ENCODE peak calls at places on chromosomes 13 and 19, in ten cellular contexts. U is SK-N-SH; K is K562; Z is upper lobe of right lung; E is GM12878; F is cardiac muscle cell; C is body of pancreas; W is tibial nerve; N is CD8-positive, alpha-beta T cell; B is sigmoid colon. Q is an unnamed sample.

GRCh38 chr13:84139561-84140158 is 257.4 kb upstream of the SLITRK1 start:
- DNase-seq in U (no peak), K (no peak), Z (no peak), E (no peak), F (no peak), C (no peak), W (no peak), N (no peak), B (no peak), Q (no peak)

GRCh38 chr19:46913852-46914430 is 53.1 kb downstream of the ARHGAP35 start:
- DNase-seq in U (no peak), K (no peak), Z (no peak), E (peak), F (no peak), C (no peak), W (no peak), N (no peak), B (no peak), Q (no peak)

GRCh38 chr13:59914556-59914955 is 249.2 kb downstream of the DIAPH3 start:
- DNase-seq in U (no peak), K (no peak), Z (no peak), E (no peak), F (no peak), C (no peak), W (no peak), N (no peak), B (no peak), Q (no peak)

GRCh38 chr13:113647351-113648217 is 10.4 kb downstream of the ATP4B start:
- DNase-seq in U (peak), K (no peak), Z (peak), E (no peak), F (no peak), C (peak), W (peak), N (no peak), B (peak), Q (no peak)

GRCh38 chr19:15456871-15457700 is 7.3 kb downstream of the RASAL3 start:
- DNase-seq in U (no peak), K (peak), Z (no peak), E (no peak), F (peak), C (peak), W (no peak), N (no peak), B (no peak), Q (no peak)

GRCh38 chr13:99760456-99760855 is 211.1 kb downstream of the ZIC5 start:
- DNase-seq in U (no peak), K (no peak), Z (no peak), E (no peak), F (no peak), C (no peak), W (no peak), N (no peak), B (no peak), Q (no peak)

GRCh38 chr19:38196245-38196837 is 27.7 kb downstream of the DPF1 start:
- DNase-seq in U (no peak), K (no peak), Z (no peak), E (no peak), F (no peak), C (no peak), W (no peak), N (no peak), B (no peak), Q (no peak)

GRCh38 chr19:16449330-16449961 is 22.3 kb downstream of the EPS15L1 start:
- DNase-seq in U (no peak), K (no peak), Z (no peak), E (peak), F (no peak), C (no peak), W (no peak), N (peak), B (no peak), Q (peak)

GRCh38 chr13:39835253-39835652 is 179.8 kb downstream of the COG6 start:
- DNase-seq in U (no peak), K (no peak), Z (no peak), E (no peak), F (no peak), C (no peak), W (no peak), N (no peak), B (no peak), Q (no peak)

GRCh38 chr19:4338441-4339350 is at the start of gene STAP2:
- DNase-seq in U (no peak), K (peak), Z (peak), E (no peak), F (peak), C (peak), W (no peak), N (no peak), B (no peak), Q (no peak)

GRCh38 chr13:21826214-21827015 is 155.5 kb downstream of the FGF9 start:
- DNase-seq in U (no peak), K (no peak), Z (no peak), E (no peak), F (no peak), C (no peak), W (no peak), N (no peak), B (no peak), Q (no peak)

GRCh38 chr19:13965926-13966683 is 13.8 kb downstream of the DCAF15 start:
- DNase-seq in U (no peak), K (no peak), Z (no peak), E (no peak), F (no peak), C (no peak), W (no peak), N (no peak), B (no peak), Q (no peak)

GRCh38 chr19:54138777-54139256 is 1.3 kb downstream of the CNOT3 start:
- DNase-seq in U (no peak), K (no peak), Z (no peak), E (no peak), F (no peak), C (no peak), W (no peak), N (no peak), B (no peak), Q (no peak)

GRCh38 chr13:95643471-95643813 is 1.1 kb downstream of the DZIP1 start:
- DNase-seq in U (peak), K (no peak), Z (no peak), E (no peak), F (peak), C (no peak), W (no peak), N (no peak), B (no peak), Q (no peak)

GRCh38 chr19:41297628-41298326 is 12.2 kb upstream of the CCDC97 start:
- DNase-seq in U (no peak), K (no peak), Z (no peak), E (peak), F (no peak), C (peak), W (no peak), N (no peak), B (peak), Q (no peak)

GRCh38 chr13:74423434-74423833 is 289.2 kb upstream of the KLF12 start:
- DNase-seq in U (no peak), K (no peak), Z (no peak), E (no peak), F (no peak), C (no peak), W (no peak), N (no peak), B (no peak), Q (no peak)

GRCh38 chr13:34155931-34156607 is 338.1 kb downstream of the RFC3 start:
- DNase-seq in U (no peak), K (no peak), Z (no peak), E (no peak), F (no peak), C (no peak), W (no peak), N (no peak), B (no peak), Q (no peak)

GRCh38 chr19:5434351-5434917 is 20.8 kb upstream of the ZNRF4 start:
- DNase-seq in U (no peak), K (peak), Z (no peak), E (no peak), F (no peak), C (no peak), W (no peak), N (no peak), B (no peak), Q (no peak)

GRCh38 chr19:12647490-12648071 is 19.0 kb downstream of the MAN2B1 start:
- DNase-seq in U (peak), K (peak), Z (peak), E (no peak), F (no peak), C (peak), W (no peak), N (no peak), B (peak), Q (no peak)

GRCh38 chr19:49474545-49474930 is 523 bp downstream of the FLT3LG start:
- DNase-seq in U (peak), K (no peak), Z (no peak), E (no peak), F (no peak), C (no peak), W (no peak), N (no peak), B (no peak), Q (no peak)

GRCh38 chr19:42427313-42427712 is at the start of gene LIPE:
- DNase-seq in U (no peak), K (no peak), Z (no peak), E (no peak), F (no peak), C (no peak), W (no peak), N (no peak), B (no peak), Q (no peak)

GRCh38 chr19:49333426-49334288 is 1.5 kb upstream of the CD37 start:
- DNase-seq in U (no peak), K (no peak), Z (peak), E (peak), F (no peak), C (no peak), W (no peak), N (peak), B (no peak), Q (peak)

GRCh38 chr13:23701646-23702045 is 131.4 kb downstream of the TNFRSF19 start:
- DNase-seq in U (no peak), K (no peak), Z (no peak), E (no peak), F (no peak), C (peak), W (peak), N (no peak), B (peak), Q (no peak)

GRCh38 chr19:10809693-10810285 is 26.2 kb downstream of the TMED1 start:
- DNase-seq in U (no peak), K (peak), Z (no peak), E (no peak), F (no peak), C (no peak), W (no peak), N (no peak), B (no peak), Q (no peak)

GRCh38 chr19:12784871-12785430 is 6.3 kb upstream of the JUNB start:
- DNase-seq in U (peak), K (no peak), Z (no peak), E (no peak), F (no peak), C (no peak), W (no peak), N (peak), B (no peak), Q (no peak)

GRCh38 chr19:41904118-41904870 is 21.3 kb downstream of the ARHGEF1 start:
- DNase-seq in U (no peak), K (no peak), Z (peak), E (no peak), F (no peak), C (peak), W (no peak), N (no peak), B (no peak), Q (no peak)

GRCh38 chr13:33626407-33626806 is 191.5 kb upstream of the RFC3 start:
- DNase-seq in U (no peak), K (no peak), Z (no peak), E (no peak), F (no peak), C (no peak), W (no peak), N (no peak), B (no peak), Q (no peak)

GRCh38 chr13:98771838-98772611 is 19.6 kb upstream of the SLC15A1 start:
- DNase-seq in U (no peak), K (no peak), Z (no peak), E (no peak), F (no peak), C (peak), W (no peak), N (no peak), B (no peak), Q (no peak)

GRCh38 chr19:51093066-51093465 is 10.4 kb upstream of the KLK14 start:
- DNase-seq in U (no peak), K (no peak), Z (no peak), E (no peak), F (no peak), C (peak), W (no peak), N (no peak), B (peak), Q (no peak)

GRCh38 chr13:43044720-43045301 is 21.4 kb downstream of the DNAJC15 start:
- DNase-seq in U (no peak), K (no peak), Z (no peak), E (no peak), F (no peak), C (no peak), W (no peak), N (no peak), B (no peak), Q (no peak)

GRCh38 chr13:44229371-44230030 is 144.1 kb upstream of the SERP2 start:
- DNase-seq in U (no peak), K (no peak), Z (no peak), E (no peak), F (no peak), C (no peak), W (no peak), N (no peak), B (no peak), Q (no peak)

GRCh38 chr13:114146173-114146572 is 13.8 kb upstream of the RASA3 start:
- DNase-seq in U (no peak), K (no peak), Z (peak), E (no peak), F (no peak), C (no peak), W (peak), N (no peak), B (peak), Q (no peak)

GRCh38 chr19:14530005-14530348 is 583 bp downstream of the TECR start:
- DNase-seq in U (no peak), K (no peak), Z (peak), E (no peak), F (no peak), C (no peak), W (no peak), N (no peak), B (no peak), Q (no peak)

GRCh38 chr19:49678970-49679831 is 2.1 kb downstream of the PRMT1 start:
- DNase-seq in U (no peak), K (no peak), Z (no peak), E (no peak), F (no peak), C (no peak), W (no peak), N (no peak), B (no peak), Q (no peak)

GRCh38 chr13:24851546-24851945 is 87.6 kb downstream of the RNF17 start:
- DNase-seq in U (no peak), K (no peak), Z (no peak), E (no peak), F (no peak), C (no peak), W (no peak), N (no peak), B (no peak), Q (no peak)

GRCh38 chr19:21084343-21084742 is 2.3 kb downstream of the ZNF714 start:
- DNase-seq in U (no peak), K (no peak), Z (no peak), E (peak), F (no peak), C (no peak), W (no peak), N (no peak), B (no peak), Q (no peak)

GRCh38 chr13:42808572-42808971 is 27.2 kb downstream of the FAM216B start:
- DNase-seq in U (no peak), K (no peak), Z (no peak), E (no peak), F (no peak), C (no peak), W (no peak), N (no peak), B (no peak), Q (no peak)

GRCh38 chr19:6011206-6011605 is 33.3 kb upstream of the RANBP3 start:
- DNase-seq in U (no peak), K (no peak), Z (no peak), E (no peak), F (no peak), C (no peak), W (no peak), N (no peak), B (no peak), Q (no peak)

GRCh38 chr13:23433171-23434153 is at the start of gene SACS:
- DNase-seq in U (peak), K (no peak), Z (no peak), E (no peak), F (peak), C (peak), W (no peak), N (no peak), B (peak), Q (no peak)

DNA sequence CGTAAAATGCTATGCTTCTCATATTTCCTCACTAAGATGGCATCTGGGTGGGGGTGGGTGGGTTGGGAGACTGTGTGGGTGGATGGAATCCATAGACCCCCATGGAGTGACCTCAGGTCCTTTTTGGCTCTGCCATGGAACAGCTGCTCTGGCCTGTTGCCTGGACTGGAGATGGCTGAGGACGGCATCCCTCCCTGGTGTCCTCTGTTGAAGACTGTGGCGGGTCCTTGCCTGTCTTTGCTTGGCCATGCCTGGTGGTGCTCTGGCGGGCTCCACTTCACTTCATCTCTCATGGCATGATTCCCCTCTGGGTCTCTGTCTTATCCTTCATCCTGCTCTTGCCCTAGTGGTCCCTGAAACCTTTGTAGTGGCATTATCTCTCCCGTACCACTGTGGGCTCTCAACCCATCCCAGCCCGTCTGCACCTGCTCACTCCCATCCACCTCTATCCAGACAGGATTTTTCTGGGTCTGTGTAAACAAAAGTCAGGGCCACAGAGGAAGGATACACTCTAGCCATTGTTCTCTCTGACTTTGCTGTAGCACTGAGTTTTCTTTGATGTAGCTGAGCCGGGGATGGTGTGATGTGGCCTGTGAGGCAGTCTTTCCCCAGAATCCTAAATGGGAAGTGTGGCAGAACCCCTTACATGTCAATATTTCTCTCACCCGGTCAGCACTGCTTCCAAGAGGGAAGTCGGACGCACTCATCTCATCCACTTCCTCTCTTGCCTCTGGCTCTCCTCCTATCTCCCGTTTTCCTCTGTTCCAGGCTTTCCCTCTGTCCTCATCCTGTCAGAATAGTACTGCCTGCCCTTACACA is 36.1 kb downstream of the WDFY2 start:
- DNase-seq in U (no peak), K (no peak), Z (no peak), E (no peak), F (no peak), C (no peak), W (no peak), N (no peak), B (no peak), Q (no peak)
- H3K4me3 ChIP-seq in U (no peak), K (no peak), Z (no peak), E (no peak), F (no peak), C (no peak), W (no peak), N (no peak), B (no peak), Q (no peak)

DNA sequence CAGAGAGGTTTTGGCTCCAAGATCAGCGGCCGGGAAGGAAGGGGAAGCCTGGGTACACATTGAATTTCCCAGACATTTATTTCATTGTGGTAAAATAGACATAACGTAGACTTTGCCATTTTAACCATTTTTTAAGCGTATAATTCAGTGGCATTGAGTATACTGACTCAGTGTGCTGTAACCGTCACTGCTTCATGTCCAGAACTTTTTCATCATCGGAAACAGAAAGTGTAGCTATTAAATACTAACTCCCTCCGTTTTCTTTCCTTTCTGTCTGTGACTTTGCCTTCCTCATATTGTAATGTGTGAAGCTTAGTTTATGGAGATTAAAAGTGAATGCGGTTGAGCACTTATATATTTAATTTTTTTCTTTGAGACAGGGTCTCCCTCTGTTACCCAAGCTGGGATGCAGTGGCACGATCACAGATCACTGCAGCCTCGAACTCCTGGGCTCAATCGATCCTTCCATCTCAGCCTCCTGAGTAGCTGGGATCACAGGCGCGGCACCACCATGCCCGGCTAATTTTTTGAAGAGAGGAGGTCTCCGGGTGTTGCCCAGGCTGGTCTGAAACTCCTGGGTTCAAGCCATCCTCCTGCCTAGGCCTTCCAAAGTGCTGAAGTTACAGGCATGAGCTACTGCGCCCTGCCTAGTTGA is 1.4 kb downstream of the HNRNPM start:
- DNase-seq in U (no peak), K (no peak), Z (no peak), E (no peak), F (no peak), C (no peak), W (no peak), N (no peak), B (peak), Q (no peak)
- H3K4me3 ChIP-seq in U (peak), K (peak), Z (peak), E (peak), F (peak), C (peak), W (peak), N (peak), B (peak), Q (peak)

GRCh38 chr13:110305949-110306339 is 1.0 kb downstream of the COL4A1 start:
- DNase-seq in U (no peak), K (no peak), Z (no peak), E (no peak), F (no peak), C (no peak), W (no peak), N (no peak), B (peak), Q (no peak)
- H3K4me3 ChIP-seq in U (peak), K (no peak), Z (peak), E (no peak), F (peak), C (no peak), W (peak), N (no peak), B (peak), Q (no peak)

GRCh38 chr19:35571406-35571965 is 8.0 kb upstream of the ATP4A start:
- DNase-seq in U (no peak), K (no peak), Z (no peak), E (no peak), F (no peak), C (no peak), W (no peak), N (no peak), B (no peak), Q (no peak)
- H3K4me3 ChIP-seq in U (no peak), K (no peak), Z (no peak), E (no peak), F (no peak), C (no peak), W (no peak), N (no peak), B (no peak), Q (no peak)

GRCh38 chr19:2524361-2524839 is 48.5 kb downstream of the GADD45B start:
- DNase-seq in U (no peak), K (no peak), Z (no peak), E (no peak), F (no peak), C (no peak), W (no peak), N (no peak), B (no peak), Q (no peak)
- H3K4me3 ChIP-seq in U (no peak), K (no peak), Z (no peak), E (no peak), F (no peak), C (no peak), W (no peak), N (no peak), B (no peak), Q (no peak)

GRCh38 chr19:19626516-19627441 is 1.2 kb downstream of the LPAR2 start:
- DNase-seq in U (no peak), K (no peak), Z (no peak), E (no peak), F (no peak), C (no peak), W (no peak), N (no peak), B (no peak), Q (no peak)
- H3K4me3 ChIP-seq in U (no peak), K (no peak), Z (peak), E (peak), F (peak), C (no peak), W (no peak), N (peak), B (no peak), Q (no peak)

GRCh38 chr19:1171755-1172352 is 2.2 kb downstream of the SBNO2 start:
- DNase-seq in U (no peak), K (no peak), Z (no peak), E (no peak), F (no peak), C (peak), W (no peak), N (no peak), B (peak), Q (no peak)
- H3K4me3 ChIP-seq in U (peak), K (no peak), Z (peak), E (peak), F (no peak), C (no peak), W (peak), N (no peak), B (peak), Q (no peak)

Q was measured in Jurkat, Clone E6-1.